ENCODE peak calls at places on chromosomes 7 and 10, in nine cellular contexts. P, M, S, Z, G, H, E, U and B are unnamed samples.

GRCh38 chr10:9342865-9343450 is 1288.5 kb downstream of the GATA3 start:
- DNase-seq in P (no peak), M (no peak), S (peak), Z (no peak), G (no peak), H (no peak), E (no peak), U (no peak), B (peak)

GRCh38 chr7:73429622-73430505 is 3.7 kb upstream of the FZD9 start:
- DNase-seq in P (no peak), M (no peak), S (no peak), Z (no peak), G (no peak), H (no peak), E (no peak), U (no peak), B (no peak)

GRCh38 chr10:133262696-133263095 is 14.0 kb downstream of the ADAM8 start:
- DNase-seq in P (peak), M (no peak), S (no peak), Z (no peak), G (no peak), H (no peak), E (no peak), U (no peak), B (peak)

GRCh38 chr10:110273474-110273873 is 31.2 kb downstream of the SMNDC1 start:
- DNase-seq in P (no peak), M (peak), S (no peak), Z (no peak), G (peak), H (no peak), E (peak), U (peak), B (peak)

GRCh38 chr7:124276005-124276606 is 243.2 kb upstream of the TMEM229A start:
- DNase-seq in P (peak), M (no peak), S (peak), Z (no peak), G (no peak), H (no peak), E (no peak), U (no peak), B (peak)

GRCh38 chr7:55400191-55400590 is 35.1 kb downstream of the LANCL2 start:
- DNase-seq in P (no peak), M (no peak), S (no peak), Z (no peak), G (no peak), H (no peak), E (no peak), U (no peak), B (no peak)

GRCh38 chr7:47796347-47796746 is 151.9 kb downstream of the PKD1L1 start:
- DNase-seq in P (no peak), M (no peak), S (no peak), Z (no peak), G (no peak), H (no peak), E (no peak), U (no peak), B (no peak)

GRCh38 chr7:108103566-108104298 is 26.4 kb downstream of the LAMB4 start:
- DNase-seq in P (no peak), M (no peak), S (no peak), Z (no peak), G (no peak), H (no peak), E (no peak), U (no peak), B (no peak)

GRCh38 chr7:100765250-100765649 is 31.9 kb downstream of the ZAN start:
- DNase-seq in P (no peak), M (no peak), S (no peak), Z (no peak), G (no peak), H (no peak), E (no peak), U (no peak), B (no peak)

GRCh38 chr7:147567043-147567442 is 1023.5 kb upstream of the C7orf33 start:
- DNase-seq in P (no peak), M (no peak), S (no peak), Z (no peak), G (no peak), H (no peak), E (no peak), U (no peak), B (no peak)

GRCh38 chr10:90437452-90437851 is 420.4 kb downstream of the HTR7 start:
- DNase-seq in P (no peak), M (no peak), S (no peak), Z (no peak), G (no peak), H (no peak), E (no peak), U (no peak), B (peak)

GRCh38 chr7:105580022-105580740 is 1.1 kb downstream of the EFCAB10 start:
- DNase-seq in P (no peak), M (no peak), S (peak), Z (no peak), G (no peak), H (no peak), E (no peak), U (no peak), B (peak)

GRCh38 chr7:69787736-69788431 is 189.6 kb downstream of the AUTS2 start:
- DNase-seq in P (no peak), M (no peak), S (no peak), Z (no peak), G (no peak), H (no peak), E (no peak), U (no peak), B (no peak)

GRCh38 chr10:93124580-93125318 is 51.1 kb downstream of the CYP26A1 start:
- DNase-seq in P (peak), M (no peak), S (no peak), Z (no peak), G (no peak), H (no peak), E (no peak), U (no peak), B (no peak)

GRCh38 chr7:95687759-95688343 is 84.5 kb upstream of the DYNC1I1 start:
- DNase-seq in P (no peak), M (no peak), S (peak), Z (no peak), G (no peak), H (peak), E (no peak), U (no peak), B (no peak)

GRCh38 chr7:119711104-119711503 is 561.9 kb upstream of the KCND2 start:
- DNase-seq in P (no peak), M (no peak), S (no peak), Z (no peak), G (no peak), H (no peak), E (no peak), U (no peak), B (no peak)

GRCh38 chr7:119703895-119704294 is 569.1 kb upstream of the KCND2 start:
- DNase-seq in P (no peak), M (no peak), S (no peak), Z (no peak), G (no peak), H (no peak), E (no peak), U (no peak), B (no peak)

GRCh38 chr7:119706608-119707007 is 566.4 kb upstream of the KCND2 start:
- DNase-seq in P (no peak), M (no peak), S (no peak), Z (no peak), G (no peak), H (no peak), E (no peak), U (no peak), B (no peak)
- TF ChIP-seq CTCF in P (no peak), M (no peak), S (no peak), Z (no peak), G (no peak), H (no peak), E (no peak), U (no peak), B (no peak)

GRCh38 chr7:121530251-121531174 is 134.4 kb upstream of the FAM3C start:
- DNase-seq in P (peak), M (no peak), S (no peak), Z (peak), G (peak), H (no peak), E (no peak), U (no peak), B (peak)
- H3K27ac ChIP-seq in P (peak), M (no peak), S (no peak), Z (no peak), G (peak), H (no peak), E (no peak), U (no peak), B (peak)

GRCh38 chr10:119494224-119495060 is 48.1 kb downstream of the RGS10 start:
- DNase-seq in P (no peak), M (no peak), S (no peak), Z (no peak), G (no peak), H (no peak), E (no peak), U (no peak), B (no peak)

GRCh38 chr10:119493155-119493554 is 49.4 kb downstream of the RGS10 start:
- DNase-seq in P (no peak), M (no peak), S (no peak), Z (no peak), G (no peak), H (no peak), E (no peak), U (no peak), B (no peak)

GRCh38 chr10:119488675-119489074 is 53.8 kb downstream of the RGS10 start:
- DNase-seq in P (no peak), M (no peak), S (no peak), Z (no peak), G (no peak), H (no peak), E (no peak), U (no peak), B (no peak)

GRCh38 chr10:119491941-119492340 is 50.6 kb downstream of the RGS10 start:
- DNase-seq in P (no peak), M (no peak), S (no peak), Z (no peak), G (no peak), H (no peak), E (no peak), U (no peak), B (no peak)

GRCh38 chr10:119489572-119490326 is 52.8 kb downstream of the RGS10 start:
- DNase-seq in P (peak), M (no peak), S (peak), Z (peak), G (no peak), H (peak), E (peak), U (no peak), B (no peak)
- TF ChIP-seq CTCF in P (peak), M (peak), S (peak), Z (peak), G (peak), H (peak), E (peak), U (peak), B (peak)

DNA sequence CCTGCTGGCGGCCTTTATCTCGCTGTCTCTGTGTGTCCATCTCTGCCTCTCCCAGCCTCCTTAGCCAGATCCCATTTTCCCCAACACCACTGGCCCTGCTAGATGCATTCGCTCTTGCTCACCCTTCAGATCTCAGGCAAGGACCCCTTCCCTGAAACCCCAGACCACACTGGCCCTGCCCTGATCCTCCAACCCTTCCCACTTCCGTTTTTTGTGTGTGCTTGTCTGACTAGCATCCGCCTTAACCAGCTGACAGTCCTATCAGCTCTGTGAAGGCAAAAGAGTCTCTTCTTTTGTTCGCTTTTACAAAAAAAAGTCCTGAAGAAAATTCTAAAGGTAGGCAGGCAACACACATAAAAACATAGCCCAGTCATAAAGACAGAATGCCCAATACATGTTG is 28.7 kb downstream of the CHST15 start:
- DNase-seq in P (no peak), M (no peak), S (no peak), Z (no peak), G (no peak), H (no peak), E (no peak), U (no peak), B (no peak)
- H3K27ac ChIP-seq in P (no peak), M (no peak), S (peak), Z (no peak), G (no peak), H (peak), E (no peak), U (no peak), B (no peak)

GRCh38 chr7:26345837-26346236 is 54.2 kb downstream of the SNX10 start:
- DNase-seq in P (no peak), M (no peak), S (no peak), Z (no peak), G (no peak), H (no peak), E (no peak), U (no peak), B (no peak)
- TF ChIP-seq CTCF in P (no peak), M (no peak), S (peak), Z (no peak), G (no peak), H (no peak), E (no peak), U (no peak), B (no peak)

DNA sequence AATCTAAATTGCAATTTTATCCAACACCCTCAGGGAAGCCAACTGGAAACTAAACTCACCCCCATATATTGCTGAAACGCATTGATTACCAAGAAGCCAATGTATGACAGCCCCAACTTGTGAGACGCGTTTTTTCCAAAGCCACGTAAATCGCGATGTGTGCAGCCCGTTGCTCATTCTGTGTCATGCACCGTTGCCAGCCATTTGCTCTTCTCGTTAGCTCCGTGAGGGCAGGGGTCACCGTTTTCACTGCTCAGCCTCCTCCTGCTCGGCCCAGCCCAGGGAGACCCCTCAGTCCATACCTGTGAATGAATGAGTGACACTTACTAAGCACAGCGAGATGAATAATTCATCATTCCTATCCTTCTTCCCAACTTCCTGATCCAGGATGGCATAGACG is 104.4 kb upstream of the SDK1 start:
- DNase-seq in P (no peak), M (no peak), S (no peak), Z (no peak), G (no peak), H (no peak), E (no peak), U (no peak), B (no peak)
- H3K27ac ChIP-seq in P (no peak), M (no peak), S (no peak), Z (no peak), G (no peak), H (no peak), E (no peak), U (no peak), B (no peak)

DNA sequence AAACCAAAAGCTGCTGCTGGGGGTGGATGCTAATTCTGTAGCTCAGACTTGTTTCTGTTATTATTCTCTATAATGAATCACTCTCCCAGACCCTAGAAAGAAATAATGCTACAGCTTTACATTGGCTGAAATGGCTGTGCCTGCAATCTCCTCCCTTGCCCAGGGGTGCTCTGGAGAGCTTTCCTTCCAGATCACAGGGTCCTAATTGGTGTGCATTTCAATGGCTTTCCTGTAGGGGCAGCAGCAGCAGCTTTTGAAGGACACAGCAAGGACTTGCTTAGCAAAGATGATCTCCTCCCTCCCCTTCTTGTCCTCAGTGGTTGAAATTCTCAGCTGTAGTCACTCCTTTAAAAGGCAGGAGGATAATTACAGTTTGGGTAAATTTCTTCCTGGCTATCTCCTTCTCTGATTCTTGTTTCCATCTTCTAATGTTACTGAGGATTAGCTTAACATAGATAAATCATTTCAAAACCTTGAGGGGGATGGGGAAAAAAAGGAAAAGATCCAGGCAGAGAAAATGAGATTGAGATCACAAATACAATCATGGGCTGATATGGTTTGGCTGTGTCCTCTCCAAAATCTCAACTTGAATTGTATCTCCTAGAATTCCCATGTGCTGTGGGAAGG is 120.2 kb upstream of the CTTNBP2 start:
- DNase-seq in P (no peak), M (no peak), S (peak), Z (no peak), G (no peak), H (no peak), E (no peak), U (no peak), B (peak)
- TF ChIP-seq CTCF in P (peak), M (no peak), S (peak), Z (no peak), G (peak), H (peak), E (peak), U (no peak), B (peak)

DNA sequence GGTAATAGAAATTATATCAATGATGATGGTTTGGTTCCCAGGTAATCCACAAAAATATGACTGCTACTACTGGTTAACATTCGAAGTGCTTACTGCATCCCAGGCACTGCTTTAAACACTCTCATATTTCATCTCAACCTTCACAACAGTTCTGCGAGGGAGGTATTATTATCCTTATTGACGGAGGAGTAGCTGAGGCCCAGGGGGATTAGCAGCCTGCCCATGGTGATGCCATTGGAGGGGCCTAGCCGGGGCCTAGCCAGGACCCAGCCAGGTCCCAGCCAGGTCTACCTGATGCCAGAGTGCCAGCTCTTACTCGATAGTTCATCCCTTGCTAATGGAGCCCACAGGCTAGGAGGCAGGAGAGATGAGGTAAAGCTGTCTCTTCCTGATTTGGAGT is 217.1 kb downstream of the FAM107B start:
- DNase-seq in P (no peak), M (no peak), S (no peak), Z (no peak), G (no peak), H (no peak), E (no peak), U (no peak), B (no peak)
- H3K27ac ChIP-seq in P (no peak), M (no peak), S (no peak), Z (no peak), G (peak), H (no peak), E (no peak), U (no peak), B (no peak)

GRCh38 chr10:66925896-66926719 is at the start of gene LRRTM3:
- DNase-seq in P (peak), M (peak), S (peak), Z (no peak), G (no peak), H (peak), E (peak), U (no peak), B (peak)
- TF ChIP-seq CTCF in P (peak), M (no peak), S (peak), Z (no peak), G (peak), H (peak), E (peak), U (peak), B (peak)